ENCODE peak calls at places on chromosome 9, in nine cellular contexts. V is tibial artery; E is PC-9; R is fibroblast of the aortic adventitia; X is heart right ventricle; Y is OCI-LY7; N is GM06990; B is CD4-positive, alpha-beta memory T cell; C is IMR-90. Q is an unnamed sample.

GRCh38 chr9:129574911-129575574 is 45.9 kb downstream of the C9orf50 start:
- DNase-seq in X (no peak), B (no peak), V (no peak), C (peak), R (no peak), E (no peak), Y (no peak), N (no peak), Q (no peak)

GRCh38 chr9:38342096-38342495 is 50.4 kb upstream of the ALDH1B1 start:
- DNase-seq in E (no peak), R (no peak), B (no peak), N (no peak), X (no peak), Y (no peak), V (no peak), C (no peak), Q (peak)

GRCh38 chr9:116342941-116343340 is 189.3 kb downstream of the PAPPA start:
- DNase-seq in Y (no peak), E (no peak), X (no peak), V (no peak), N (no peak), B (no peak), C (peak), R (no peak), Q (no peak)

GRCh38 chr9:69175488-69175872 is 1.4 kb downstream of the TJP2 start:
- DNase-seq in C (no peak), Y (no peak), V (no peak), R (no peak), X (no peak), B (no peak), N (no peak), E (no peak), Q (no peak)

GRCh38 chr9:112054916-112055315 is 120.2 kb downstream of the SUSD1 start:
- DNase-seq in R (no peak), V (no peak), X (no peak), N (no peak), E (no peak), B (no peak), C (no peak), Y (no peak), Q (no peak)

GRCh38 chr9:130333041-130334040 is 67.8 kb downstream of the HMCN2 start:
- DNase-seq in B (no peak), R (peak), X (no peak), V (no peak), Y (no peak), C (peak), N (no peak), E (no peak), Q (peak)

GRCh38 chr9:89481161-89481915 is 16.6 kb downstream of the SEMA4D start:
- DNase-seq in B (peak), N (no peak), X (no peak), E (no peak), V (no peak), R (no peak), C (no peak), Y (peak), Q (peak)

GRCh38 chr9:131732636-131733340 is 7.1 kb downstream of the RAPGEF1 start:
- DNase-seq in B (peak), V (no peak), R (no peak), X (no peak), Y (peak), N (no peak), E (no peak), C (no peak), Q (no peak)

GRCh38 chr9:21813575-21814473 is 11.4 kb downstream of the MTAP start:
- DNase-seq in B (peak), N (peak), Y (peak), X (no peak), V (peak), E (peak), R (peak), C (peak), Q (peak)

GRCh38 chr9:126295936-126296600 is 30.6 kb upstream of the MVB12B start:
- DNase-seq in R (no peak), Y (no peak), X (no peak), V (no peak), C (no peak), E (no peak), N (no peak), B (no peak), Q (no peak)

GRCh38 chr9:87516222-87516930 is 18.7 kb downstream of the DAPK1 start:
- DNase-seq in R (peak), B (no peak), Y (no peak), N (no peak), X (peak), C (no peak), E (peak), V (peak), Q (peak)

GRCh38 chr9:93245437-93245970 is 61.6 kb downstream of the WNK2 start:
- DNase-seq in C (no peak), B (no peak), N (no peak), X (no peak), E (peak), Y (no peak), V (no peak), R (no peak), Q (no peak)

GRCh38 chr9:93860694-93861658 is 94.2 kb downstream of the BARX1 start:
- DNase-seq in R (no peak), Y (no peak), C (no peak), E (no peak), B (no peak), V (no peak), N (no peak), X (no peak), Q (no peak)

GRCh38 chr9:27278374-27278773 is 18.6 kb downstream of the EQTN start:
- DNase-seq in R (peak), B (no peak), X (no peak), V (no peak), Y (no peak), N (no peak), E (no peak), C (no peak), Q (no peak)

GRCh38 chr9:8869812-8870211 is 1070.2 kb upstream of the DMAC1 start:
- DNase-seq in B (no peak), Y (no peak), E (no peak), V (no peak), X (no peak), N (no peak), C (no peak), R (no peak), Q (no peak)

GRCh38 chr9:130635721-130636647 is 28.4 kb upstream of the PRDM12 start:
- DNase-seq in V (no peak), E (no peak), Y (no peak), N (no peak), B (no peak), R (no peak), X (no peak), C (no peak), Q (no peak)

GRCh38 chr9:22623236-22623635 is 176.6 kb downstream of the DMRTA1 start:
- DNase-seq in E (no peak), B (no peak), R (no peak), V (no peak), C (no peak), Y (no peak), X (no peak), N (no peak), Q (no peak)

GRCh38 chr9:15936316-15936869 is 383.6 kb downstream of the CCDC171 start:
- DNase-seq in R (peak), V (peak), C (peak), B (no peak), N (no peak), E (no peak), X (no peak), Y (no peak), Q (no peak)

GRCh38 chr9:86700601-86701000 is 246.7 kb downstream of the GAS1 start:
- DNase-seq in R (peak), N (no peak), E (no peak), X (peak), C (peak), V (no peak), Y (no peak), B (no peak), Q (no peak)

GRCh38 chr9:101246691-101247090 is 138.1 kb downstream of the BAAT start:
- DNase-seq in Y (no peak), V (no peak), B (no peak), N (no peak), E (no peak), R (no peak), C (no peak), X (no peak), Q (no peak)

GRCh38 chr9:18821794-18822193 is 211.2 kb downstream of the SAXO1 start:
- DNase-seq in B (no peak), V (no peak), E (no peak), C (peak), N (no peak), X (no peak), Y (no peak), R (peak), Q (no peak)

GRCh38 chr9:131008909-131009618 is at the start of gene LAMC3:
- DNase-seq in B (no peak), E (no peak), C (no peak), Y (no peak), R (no peak), N (no peak), V (no peak), X (no peak), Q (no peak)

GRCh38 chr9:132804576-132805295 is 73.3 kb downstream of the AK8 start:
- DNase-seq in E (no peak), N (no peak), C (no peak), V (no peak), X (no peak), Y (peak), B (no peak), R (no peak), Q (no peak)

GRCh38 chr9:134912126-134912840 is 5.4 kb downstream of the FCN1 start:
- DNase-seq in N (no peak), C (no peak), R (no peak), X (no peak), Y (no peak), B (no peak), V (peak), E (no peak), Q (no peak)

GRCh38 chr9:9791621-9792020 is 821.2 kb downstream of the PTPRD start:
- DNase-seq in C (no peak), Y (peak), V (no peak), X (no peak), N (no peak), E (no peak), B (no peak), R (peak), Q (no peak)

GRCh38 chr9:18137815-18138214 is 336.1 kb upstream of the ADAMTSL1 start:
- DNase-seq in X (no peak), E (no peak), R (no peak), B (no peak), V (no peak), N (no peak), Y (no peak), C (no peak), Q (no peak)

GRCh38 chr9:71632771-71633170 is 135.5 kb downstream of the CEMIP2 start:
- DNase-seq in E (no peak), X (no peak), Y (no peak), R (no peak), V (no peak), B (no peak), C (no peak), N (no peak), Q (no peak)

GRCh38 chr9:86500667-86501435 is 146.6 kb upstream of the TUT7 start:
- DNase-seq in Y (no peak), X (no peak), C (peak), R (peak), B (no peak), V (no peak), E (no peak), N (no peak), Q (no peak)

GRCh38 chr9:123069010-123069481 is 35.6 kb downstream of the GPR21 start:
- DNase-seq in N (no peak), E (no peak), V (no peak), R (peak), B (no peak), X (no peak), C (peak), Y (no peak), Q (no peak)

GRCh38 chr9:22413884-22414283 is 32.7 kb upstream of the DMRTA1 start:
- DNase-seq in Y (no peak), N (no peak), C (no peak), R (peak), B (no peak), X (no peak), V (no peak), E (no peak), Q (no peak)

GRCh38 chr9:124054671-124055212 is 43.2 kb downstream of the LHX2 start:
- DNase-seq in N (peak), E (peak), B (no peak), X (no peak), V (no peak), Y (no peak), C (peak), R (peak), Q (no peak)

GRCh38 chr9:77023726-77024125 is 4.3 kb downstream of the FOXB2 start:
- DNase-seq in X (no peak), B (no peak), V (no peak), Y (no peak), N (no peak), C (no peak), R (no peak), E (no peak), Q (no peak)

GRCh38 chr9:125908138-125908537 is 161.0 kb downstream of the PBX3 start:
- DNase-seq in E (no peak), V (no peak), X (no peak), C (no peak), R (no peak), B (no peak), Y (no peak), N (no peak), Q (no peak)

GRCh38 chr9:85466834-85467233 is 274.9 kb downstream of the AGTPBP1 start:
- DNase-seq in X (no peak), R (no peak), B (no peak), N (no peak), V (no peak), E (no peak), Y (no peak), C (no peak), Q (no peak)

GRCh38 chr9:110088099-110088498 is 119.9 kb downstream of the C9orf152 start:
- DNase-seq in X (no peak), E (no peak), C (no peak), B (no peak), N (no peak), Y (peak), R (no peak), V (no peak), Q (no peak)

DNA sequence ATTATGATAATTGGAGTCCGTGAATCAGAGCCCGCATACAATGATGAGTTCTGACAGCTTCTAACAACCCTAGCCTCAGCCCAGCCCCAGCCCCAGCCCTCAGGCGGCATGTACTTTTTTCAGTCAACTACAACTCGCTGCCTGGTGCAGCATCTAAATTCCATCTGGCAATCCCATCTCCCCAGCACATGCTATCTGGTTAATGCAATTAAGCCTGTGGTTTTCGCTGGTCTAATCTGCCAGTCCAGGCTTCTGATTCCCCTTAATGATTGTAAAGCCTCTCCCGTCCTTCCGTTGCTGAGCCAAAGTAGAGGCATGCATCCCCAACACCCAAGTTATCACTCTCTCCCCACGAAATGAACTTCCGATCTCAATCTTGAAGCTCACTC is 903 bp downstream of the ELAVL2 start:
- DNase-seq in R (no peak), Y (no peak), E (no peak), V (no peak), N (no peak), B (no peak), C (no peak), X (no peak), Q (no peak)
- H3K4me3 ChIP-seq in R (peak), Y (no peak), E (no peak), V (peak), N (no peak), B (no peak), C (no peak), X (peak), Q (peak)

GRCh38 chr9:107172160-107172978 is 110.7 kb upstream of the RAD23B start:
- DNase-seq in C (peak), E (peak), N (no peak), B (peak), Y (peak), V (peak), X (peak), R (peak), Q (peak)

GRCh38 chr9:107173422-107174180 is 109.5 kb upstream of the RAD23B start:
- DNase-seq in R (no peak), X (no peak), C (no peak), N (no peak), V (no peak), E (no peak), B (no peak), Y (no peak), Q (no peak)

GRCh38 chr9:107174441-107174840 is 108.6 kb upstream of the RAD23B start:
- DNase-seq in Y (no peak), X (no peak), V (no peak), R (no peak), C (no peak), E (no peak), N (no peak), B (no peak), Q (no peak)

GRCh38 chr9:107175039-107175438 is 108.0 kb upstream of the RAD23B start:
- DNase-seq in B (no peak), X (peak), C (no peak), Y (no peak), E (no peak), N (no peak), V (peak), R (peak), Q (no peak)

DNA sequence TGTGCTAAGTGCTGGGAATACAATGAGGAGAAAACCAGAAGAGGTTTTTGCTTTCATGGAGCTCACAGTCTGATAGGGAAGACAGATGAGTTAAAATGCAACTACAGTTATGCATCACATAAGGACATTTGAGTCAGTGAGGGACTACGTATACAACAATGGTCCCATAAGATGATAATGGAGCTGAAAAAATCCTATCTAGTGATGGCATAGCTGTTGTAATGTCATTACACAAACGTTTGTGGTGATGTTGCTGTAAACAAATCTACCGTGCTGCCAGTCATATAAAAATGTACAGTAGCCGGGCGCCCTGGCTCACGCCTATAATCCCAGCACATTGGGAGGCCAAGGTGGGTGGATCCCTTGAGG is 110.1 kb upstream of the RAD23B start:
- DNase-seq in N (peak), R (no peak), B (no peak), V (no peak), C (no peak), Y (no peak), E (no peak), X (no peak), Q (no peak)
- H3K4me3 ChIP-seq in N (no peak), R (no peak), B (no peak), V (no peak), C (no peak), Y (no peak), E (no peak), X (no peak), Q (no peak)

GRCh38 chr9:96619491-96620154 is at the start of gene CDC14B:
- DNase-seq in N (peak), X (peak), V (peak), E (peak), Y (no peak), R (peak), C (peak), B (peak), Q (peak)

GRCh38 chr9:96618209-96619108 is 1.2 kb downstream of the CDC14B start:
- DNase-seq in Y (no peak), C (peak), B (no peak), E (peak), V (peak), R (peak), X (peak), N (no peak), Q (peak)

GRCh38 chr9:96616817-96617438 is 2.7 kb downstream of the CDC14B start:
- DNase-seq in E (no peak), C (no peak), Y (no peak), R (no peak), N (no peak), X (no peak), B (no peak), V (no peak), Q (no peak)

GRCh38 chr9:96619109-96619435 is 571 bp downstream of the CDC14B start:
- DNase-seq in E (no peak), N (no peak), X (peak), B (no peak), V (no peak), Y (no peak), C (no peak), R (no peak), Q (peak)

DNA sequence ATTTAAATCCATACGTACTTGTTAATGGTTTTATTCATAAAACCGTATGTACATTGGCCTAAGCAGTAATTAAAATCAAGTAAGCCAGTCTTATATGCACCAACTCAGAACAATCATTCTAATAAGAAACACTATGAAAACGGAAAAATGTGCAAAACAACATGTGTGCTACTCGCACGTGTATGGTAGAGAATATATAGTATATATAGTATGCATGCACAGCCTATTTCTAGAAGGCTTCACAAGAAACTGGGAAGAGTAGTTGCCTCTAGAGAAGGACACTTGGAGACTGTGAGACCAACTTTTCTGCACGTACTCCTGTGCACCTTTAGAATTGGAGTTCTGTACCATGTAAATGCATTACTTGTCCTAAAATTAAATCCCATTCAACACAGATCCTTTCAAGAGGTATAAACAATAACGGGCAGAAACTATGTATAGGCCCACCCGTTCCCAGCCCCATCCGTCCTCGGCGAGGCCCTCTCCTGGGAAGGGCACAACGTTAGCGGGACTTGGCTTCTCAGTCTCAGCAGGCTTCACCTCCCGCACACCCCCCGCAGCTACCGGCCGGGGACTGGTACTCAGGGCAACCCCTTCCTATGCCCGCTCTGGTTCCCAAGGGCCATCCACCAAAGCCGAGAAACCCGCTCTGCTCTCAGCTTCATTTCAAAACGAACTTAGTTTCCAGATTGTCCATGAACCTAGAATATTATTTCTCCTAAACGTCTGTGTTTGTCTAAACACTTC is 2.0 kb downstream of the CDC14B start:
- DNase-seq in X (no peak), B (no peak), N (no peak), Y (no peak), V (no peak), R (no peak), C (no peak), E (no peak), Q (no peak)
- H3K4me3 ChIP-seq in X (peak), B (no peak), N (no peak), Y (no peak), V (no peak), R (peak), C (peak), E (peak), Q (no peak)

GRCh38 chr9:108434502-108434901 is 421.3 kb downstream of the ACTL7B start:
- DNase-seq in V (no peak), X (no peak), B (no peak), C (peak), N (no peak), Y (no peak), R (peak), E (no peak), Q (no peak)
- H3K4me3 ChIP-seq in V (no peak), X (no peak), B (no peak), C (no peak), N (no peak), Y (no peak), R (no peak), E (no peak), Q (no peak)

DNA sequence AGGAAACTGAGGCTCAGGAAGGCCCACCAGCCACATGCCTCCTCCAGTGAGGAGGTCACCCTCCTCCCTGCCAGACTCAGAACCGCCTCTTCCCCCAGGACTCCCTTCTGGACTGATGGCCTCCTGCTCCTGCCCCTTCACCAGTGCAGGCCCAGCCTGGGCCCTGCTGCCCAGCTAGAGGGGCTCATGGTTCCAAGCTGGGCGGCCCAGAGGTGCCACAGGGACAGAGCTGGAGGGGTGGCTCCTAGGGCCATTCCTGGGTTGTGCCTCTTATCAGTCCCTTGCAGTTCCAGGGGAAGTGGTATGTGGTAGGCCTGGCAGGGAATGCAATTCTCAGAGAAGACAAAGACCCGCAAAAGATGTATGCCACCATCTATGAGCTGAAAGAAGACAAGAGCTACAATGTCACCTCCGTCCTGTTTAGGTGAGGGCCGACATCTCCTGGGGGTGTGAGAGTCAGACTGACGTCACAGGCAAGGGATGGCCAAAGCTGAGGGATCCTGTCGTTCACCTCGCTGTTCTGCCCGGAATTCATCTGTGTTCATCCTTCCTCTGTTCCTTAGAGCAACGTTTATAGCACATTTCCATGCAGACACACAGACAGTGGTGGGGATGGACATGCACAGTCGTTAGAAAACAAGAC is 819 bp downstream of the LCN2 start:
- DNase-seq in Y (no peak), R (no peak), V (no peak), B (no peak), X (peak), C (no peak), N (no peak), E (no peak), Q (no peak)
- H3K4me3 ChIP-seq in Y (no peak), R (no peak), V (no peak), B (no peak), X (no peak), C (no peak), N (no peak), E (peak), Q (no peak)